ENCODE peak calls at places on chromosome 9, in ten cellular contexts. E, Q, A, Z, T, Y, W, D, B and X are unnamed samples.

GRCh38 chr9:2018764-2019548 is 3.8 kb downstream of the SMARCA2 start:
- DNase-seq in E (peak; percentile 3), Q (no peak), A (no peak), Z (no peak), T (no peak), Y (peak; percentile 75), W (no peak), D (no peak), B (no peak), X (no peak)

GRCh38 chr9:109558718-109559151 is 60.6 kb upstream of the PTPN3 start:
- DNase-seq in E (no peak), Q (no peak), A (no peak), Z (no peak), T (no peak), Y (no peak), W (no peak), D (no peak), B (no peak), X (no peak)

GRCh38 chr9:98539954-98540353 is 168.8 kb downstream of the GABBR2 start:
- DNase-seq in E (no peak), Q (peak; percentile 44), A (peak; percentile 45), Z (no peak), T (peak; percentile 36), Y (no peak), W (peak; percentile 70), D (no peak), B (no peak), X (no peak)

GRCh38 chr9:113715086-113715485 is 161.0 kb upstream of the ZNF618 start:
- DNase-seq in E (peak; percentile 72), Q (peak; percentile 38), A (peak; percentile 59), Z (peak; percentile 70), T (no peak), Y (no peak), W (peak; percentile 73), D (no peak), B (no peak), X (peak; percentile 20)

GRCh38 chr9:89555426-89556375 is 49.1 kb upstream of the GADD45G start:
- DNase-seq in E (no peak), Q (no peak), A (no peak), Z (no peak), T (peak; percentile 80), Y (no peak), W (no peak), D (no peak), B (no peak), X (no peak)

GRCh38 chr9:100575765-100576368 is 2.0 kb upstream of the CAVIN4 start:
- DNase-seq in E (peak; percentile 64), Q (peak; percentile 52), A (no peak), Z (peak; percentile 78), T (no peak), Y (no peak), W (peak; percentile 73), D (no peak), B (no peak), X (no peak)

GRCh38 chr9:71928376-71928775 is 16.9 kb downstream of the C9orf85 start:
- DNase-seq in E (peak; percentile 36), Q (no peak), A (no peak), Z (peak; percentile 64), T (no peak), Y (no peak), W (peak; percentile 31), D (no peak), B (no peak), X (no peak)

GRCh38 chr9:128182872-128183528 is 8.4 kb downstream of the CIZ1 start:
- DNase-seq in E (no peak), Q (no peak), A (no peak), Z (no peak), T (no peak), Y (no peak), W (no peak), D (no peak), B (no peak), X (no peak)

GRCh38 chr9:5593904-5594303 is 35.0 kb upstream of the RIC1 start:
- DNase-seq in E (no peak), Q (no peak), A (no peak), Z (no peak), T (peak; percentile 27), Y (no peak), W (no peak), D (no peak), B (peak; percentile 83), X (no peak)

GRCh38 chr9:136093995-136094881 is 851 bp downstream of the NACC2 start:
- DNase-seq in E (peak; percentile 62), Q (peak; percentile 51), A (peak; percentile 34), Z (peak; percentile 78), T (peak; percentile 78), Y (peak; percentile 57), W (peak; percentile 31), D (no peak), B (no peak), X (no peak)

GRCh38 chr9:124013263-124014211 is 2.0 kb downstream of the LHX2 start:
- DNase-seq in E (no peak), Q (no peak), A (peak; percentile 66), Z (no peak), T (no peak), Y (no peak), W (no peak), D (no peak), B (peak; percentile 59), X (no peak)

GRCh38 chr9:121698627-121699270 is 47.3 kb downstream of the DAB2IP start:
- DNase-seq in E (no peak), Q (no peak), A (peak; percentile 77), Z (peak; percentile 71), T (no peak), Y (no peak), W (no peak), D (no peak), B (no peak), X (no peak)

GRCh38 chr9:107976767-107977166 is 487.2 kb upstream of the KLF4 start:
- DNase-seq in E (peak; percentile 36), Q (peak; percentile 76), A (no peak), Z (peak; percentile 47), T (no peak), Y (no peak), W (no peak), D (no peak), B (no peak), X (no peak)

DNA sequence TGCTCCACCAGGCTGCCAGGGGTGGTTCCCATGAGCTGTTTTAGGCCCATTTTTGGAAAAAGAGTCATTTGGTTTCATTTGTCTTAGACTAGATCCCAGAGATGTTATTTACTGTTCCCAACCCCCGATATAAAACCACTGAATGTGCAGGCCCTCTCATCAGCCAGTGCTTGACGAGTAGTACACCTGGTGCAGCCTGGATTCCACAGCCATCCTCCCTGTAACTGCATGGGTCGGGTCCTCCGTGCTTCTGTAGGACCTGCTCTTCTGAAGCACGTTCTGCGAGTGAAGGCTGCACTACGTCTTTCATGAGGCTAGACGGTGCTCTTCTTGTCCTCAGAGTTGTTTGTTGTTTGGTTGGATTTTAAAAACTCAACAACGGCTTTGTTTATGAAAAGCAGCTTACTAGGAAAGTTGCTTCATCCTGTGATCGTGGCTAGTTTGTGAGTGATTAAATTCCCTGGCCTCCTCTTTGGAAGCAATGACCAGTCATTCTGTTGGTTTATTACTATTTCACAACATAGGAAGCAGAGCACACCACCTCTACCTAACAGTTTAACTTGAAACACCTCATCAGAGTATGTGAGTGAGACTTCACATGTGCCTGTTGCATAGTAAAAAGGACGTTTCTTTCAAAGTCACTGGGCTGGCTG is 135.2 kb downstream of the AOPEP start:
- DNase-seq in E (peak; percentile 57), Q (peak; percentile 68), A (no peak), Z (peak; percentile 73), T (peak; percentile 52), Y (no peak), W (peak; percentile 85), D (no peak), B (no peak), X (peak; percentile 41)
- H3K4me3 ChIP-seq in E (no peak overlapping the region), Q (no peak overlapping the region), A (no peak overlapping the region), Z (no peak overlapping the region), T (no peak overlapping the region), Y (peak overlapping the region; percentile 50), W (no peak overlapping the region), D (no peak overlapping the region), B (no peak overlapping the region), X (no peak overlapping the region)

GRCh38 chr9:35814841-35815543 is at the start of gene HINT2:
- DNase-seq in E (peak; percentile 99), Q (peak; percentile 99), A (peak; percentile 99), Z (peak; percentile 99), T (peak; percentile 94), Y (peak; percentile 96), W (peak; percentile 99), D (peak; percentile 96), B (peak; percentile 95), X (peak; percentile 97)

GRCh38 chr9:35812025-35812602 is at the start of gene SPAG8:
- DNase-seq in E (peak; percentile 90), Q (peak; percentile 97), A (peak; percentile 99), Z (peak; percentile 98), T (peak; percentile 95), Y (peak; percentile 96), W (peak; percentile 96), D (peak; percentile 89), B (peak; percentile 93), X (peak; percentile 90)

GRCh38 chr9:35814106-35814840 is 569 bp downstream of the HINT2 start:
- DNase-seq in E (peak; percentile 46), Q (peak; percentile 64), A (peak; percentile 95), Z (peak; percentile 87), T (peak; percentile 72), Y (peak; percentile 5), W (peak; percentile 41), D (no peak), B (peak; percentile 74), X (no peak)

GRCh38 chr9:35811364-35812024 is 568 bp downstream of the SPAG8 start:
- DNase-seq in E (no peak), Q (no peak), A (no peak), Z (peak; percentile 43), T (no peak), Y (no peak), W (no peak), D (no peak), B (no peak), X (no peak)

GRCh38 chr9:35813434-35814105 is 1.3 kb downstream of the HINT2 start:
- DNase-seq in E (no peak), Q (no peak), A (peak; percentile 91), Z (peak; percentile 42), T (peak; percentile 21), Y (no peak), W (peak; percentile 32), D (no peak), B (no peak), X (no peak)
- H3K4me3 ChIP-seq in E (no peak overlapping the region), Q (no peak overlapping the region), A (no peak overlapping the region), Z (peak overlapping the region; percentile 87), T (peak overlapping the region; percentile 67), Y (peak overlapping the region; percentile 91), W (no peak overlapping the region), D (no peak overlapping the region), B (peak overlapping the region; percentile 71), X (no peak overlapping the region)

GRCh38 chr9:74821636-74822035 is 66.1 kb downstream of the TRPM6 start:
- DNase-seq in E (no peak), Q (no peak), A (no peak), Z (no peak), T (no peak), Y (no peak), W (no peak), D (no peak), B (no peak), X (no peak)

GRCh38 chr9:74824654-74825053 is 63.1 kb downstream of the TRPM6 start:
- DNase-seq in E (peak; percentile 47), Q (peak; percentile 42), A (no peak), Z (peak; percentile 58), T (no peak), Y (no peak), W (no peak), D (peak; percentile 91), B (no peak), X (no peak)
- H3K4me3 ChIP-seq in E (no peak overlapping the region), Q (no peak overlapping the region), A (no peak overlapping the region), Z (no peak overlapping the region), T (no peak overlapping the region), Y (no peak overlapping the region), W (no peak overlapping the region), D (no peak overlapping the region), B (no peak overlapping the region), X (no peak overlapping the region)

GRCh38 chr9:36143242-36143641 is 6.7 kb downstream of the GLIPR2 start:
- DNase-seq in E (no peak), Q (no peak), A (no peak), Z (no peak), T (no peak), Y (no peak), W (no peak), D (no peak), B (no peak), X (no peak)
- H3K4me3 ChIP-seq in E (no peak overlapping the region), Q (peak overlapping the region; percentile 17), A (no peak overlapping the region), Z (no peak overlapping the region), T (no peak overlapping the region), Y (peak overlapping the region; percentile 61), W (no peak overlapping the region), D (no peak overlapping the region), B (no peak overlapping the region), X (no peak overlapping the region)